ENCODE peak calls at places on chromosomes 13 and 19, in seven cellular contexts. W, Z, Y, J, C, H and E are unnamed samples.

GRCh38 chr13:67223024-67223423 is 7.1 kb downstream of the PCDH9 start:
- DNase-seq in Z (no peak), W (no peak), C (no peak), H (no peak), Y (no peak), J (no peak), E (peak)

GRCh38 chr19:3129112-3129511 is 6.7 kb upstream of the GNA15 start:
- DNase-seq in C (no peak), H (no peak), J (no peak), W (no peak), Y (no peak), Z (peak), E (peak)

GRCh38 chr13:102267191-102267590 is 134.7 kb downstream of the FGF14 start:
- DNase-seq in Z (no peak), H (no peak), Y (no peak), W (no peak), J (no peak), C (no peak), E (peak)

GRCh38 chr19:50897612-50898011 is 13.6 kb downstream of the KLK4 start:
- DNase-seq in J (no peak), Z (no peak), H (no peak), C (no peak), W (no peak), Y (no peak), E (no peak)

GRCh38 chr19:8811315-8812172 is 20.6 kb downstream of the ZNF558 start:
- DNase-seq in Y (no peak), Z (no peak), C (no peak), H (no peak), J (no peak), W (no peak), E (peak)

GRCh38 chr19:54035215-54036178 is 28.2 kb downstream of the VSTM1 start:
- DNase-seq in J (no peak), C (no peak), H (no peak), Y (no peak), W (no peak), Z (no peak), E (peak)

GRCh38 chr13:114025432-114026127 is 51.7 kb upstream of the C13orf46 start:
- DNase-seq in Z (no peak), H (peak), Y (no peak), J (no peak), C (no peak), W (peak), E (peak)

GRCh38 chr13:52846567-52847321 is 1.7 kb downstream of the PCDH8 start:
- DNase-seq in H (peak), Z (no peak), W (no peak), C (peak), Y (peak), J (no peak), E (peak)

GRCh38 chr13:30111810-30112209 is 195.5 kb downstream of the KATNAL1 start:
- DNase-seq in W (no peak), H (no peak), Y (no peak), Z (no peak), J (no peak), C (no peak), E (no peak)

GRCh38 chr13:21884299-21884878 is 213.5 kb downstream of the FGF9 start:
- DNase-seq in H (no peak), Z (no peak), W (no peak), Y (no peak), C (no peak), J (no peak), E (no peak)

GRCh38 chr19:6720369-6721112 is at the start of gene C3:
- DNase-seq in H (no peak), W (peak), C (peak), Z (no peak), Y (peak), J (peak), E (peak)

GRCh38 chr13:29935309-29935981 is 85.0 kb upstream of the UBL3 start:
- DNase-seq in C (no peak), J (no peak), Y (no peak), H (no peak), Z (peak), W (no peak), E (no peak)

GRCh38 chr13:98443329-98443728 is 133.6 kb downstream of the STK24 start:
- DNase-seq in C (no peak), H (no peak), Z (no peak), J (no peak), Y (peak), W (no peak), E (peak)

GRCh38 chr13:106513025-106513424 is 22.4 kb downstream of the EFNB2 start:
- DNase-seq in J (no peak), C (no peak), H (no peak), Y (no peak), Z (no peak), W (no peak), E (peak)

GRCh38 chr19:39363909-39364457 is 21.8 kb downstream of the SAMD4B start:
- DNase-seq in W (peak), J (no peak), Y (peak), C (peak), H (no peak), Z (no peak), E (peak)

GRCh38 chr19:41225238-41226052 is 6.4 kb downstream of the AXL start:
- DNase-seq in W (peak), Z (no peak), C (peak), Y (no peak), H (peak), J (peak), E (peak)

GRCh38 chr13:77480071-77480470 is 55.4 kb upstream of the SCEL start:
- DNase-seq in W (no peak), C (no peak), Z (no peak), Y (no peak), H (no peak), J (no peak), E (no peak)

GRCh38 chr19:55173186-55173716 is 6.8 kb upstream of the DNAAF3 start:
- DNase-seq in Y (no peak), Z (no peak), C (no peak), J (no peak), H (no peak), W (no peak), E (no peak)

GRCh38 chr19:14369399-14370168 is 11.7 kb upstream of the ADGRE5 start:
- DNase-seq in Y (peak), W (no peak), Z (peak), C (no peak), H (peak), J (peak), E (peak)

GRCh38 chr13:74129500-74130144 is 4.6 kb downstream of the KLF12 start:
- DNase-seq in J (no peak), H (no peak), Z (peak), C (peak), W (no peak), Y (no peak), E (no peak)

GRCh38 chr19:883661-884211 is 9.3 kb downstream of the MED16 start:
- DNase-seq in C (no peak), W (no peak), H (no peak), Z (no peak), Y (peak), J (no peak), E (no peak)

GRCh38 chr19:37948362-37948761 is 41.4 kb downstream of the SIPA1L3 start:
- DNase-seq in H (no peak), Y (no peak), W (no peak), Z (no peak), J (no peak), C (no peak), E (no peak)

GRCh38 chr13:113114511-113115362 is 7.9 kb upstream of the F10 start:
- DNase-seq in C (no peak), Y (peak), W (peak), H (no peak), Z (no peak), J (no peak), E (no peak)

GRCh38 chr19:21321134-21321533 is 8.1 kb downstream of the ZNF708 start:
- DNase-seq in Y (no peak), W (no peak), J (no peak), C (no peak), Z (no peak), H (no peak), E (no peak)

GRCh38 chr19:55012294-55012693 is 25.8 kb downstream of the GP6 start:
- DNase-seq in Z (no peak), C (no peak), J (no peak), W (no peak), H (no peak), Y (no peak), E (no peak)

GRCh38 chr13:25190256-25190655 is 18.2 kb upstream of the AMER2 start:
- DNase-seq in H (no peak), Z (no peak), C (no peak), W (no peak), Y (no peak), J (no peak), E (no peak)

GRCh38 chr19:23406716-23407115 is 11.4 kb upstream of the ZNF91 start:
- DNase-seq in Z (no peak), H (no peak), Y (no peak), W (no peak), J (no peak), C (no peak), E (no peak)

GRCh38 chr19:6484251-6484650 is 2.7 kb upstream of the DENND1C start:
- DNase-seq in H (no peak), Z (no peak), Y (no peak), W (no peak), C (no peak), J (no peak), E (no peak)

GRCh38 chr13:41145136-41145908 is 12.7 kb upstream of the KBTBD6 start:
- DNase-seq in C (no peak), Y (no peak), H (no peak), W (no peak), Z (no peak), J (no peak), E (peak)

DNA sequence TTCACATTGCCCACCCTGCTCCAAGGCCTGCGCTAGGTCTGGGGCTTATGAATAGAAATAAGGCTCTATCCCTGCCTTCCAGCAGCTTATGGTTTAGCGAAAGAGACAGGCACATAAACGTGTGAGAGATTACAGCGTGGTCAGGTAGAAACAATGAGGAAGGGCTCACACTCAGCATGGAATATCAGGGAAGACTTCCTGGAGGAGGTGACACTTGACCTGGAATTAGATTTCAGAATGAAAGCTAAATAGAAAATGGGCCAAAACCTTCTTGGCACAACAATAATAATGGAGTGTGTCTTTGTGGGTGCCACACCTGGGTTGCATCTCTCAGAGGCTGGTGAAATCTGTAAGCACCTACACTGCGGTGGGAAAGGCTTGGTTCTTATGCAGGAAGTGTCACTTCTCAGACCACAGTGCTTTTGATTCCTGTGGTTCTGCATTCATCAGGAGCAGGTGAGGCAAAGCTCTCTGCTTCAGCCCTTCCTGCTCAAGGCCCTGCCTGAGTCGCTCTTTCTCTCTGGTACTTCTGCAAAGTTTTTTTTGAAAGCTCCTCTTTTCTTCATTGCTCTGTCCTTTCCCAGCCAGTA is 430.3 kb downstream of the ZNF536 start:
- DNase-seq in W (no peak), Y (no peak), J (no peak), Z (no peak), H (no peak), C (no peak), E (no peak)
- H3K27ac ChIP-seq in W (no peak), Y (no peak), J (no peak), Z (no peak), H (no peak), C (no peak), E (no peak)

GRCh38 chr19:29139227-29139626 is 73.7 kb downstream of the UQCRFS1 start:
- DNase-seq in Z (no peak), J (no peak), Y (no peak), H (no peak), C (no peak), W (no peak), E (no peak)
- H3K27ac ChIP-seq in Z (no peak), J (no peak), Y (no peak), H (no peak), C (no peak), W (no peak), E (no peak)

GRCh38 chr19:19418548-19419260 is 13.2 kb downstream of the GATAD2A start:
- DNase-seq in C (no peak), J (no peak), W (no peak), Y (peak), Z (no peak), H (no peak), E (no peak)

GRCh38 chr19:19421326-19421725 is 15.9 kb downstream of the GATAD2A start:
- DNase-seq in W (no peak), Y (peak), H (no peak), J (no peak), C (no peak), Z (no peak), E (no peak)

GRCh38 chr19:19423322-19423721 is 17.8 kb downstream of the GATAD2A start:
- DNase-seq in C (no peak), Z (no peak), H (no peak), J (no peak), W (no peak), Y (peak), E (no peak)

GRCh38 chr19:19422156-19422555 is 16.7 kb downstream of the GATAD2A start:
- DNase-seq in J (no peak), Z (no peak), H (no peak), W (no peak), Y (peak), C (no peak), E (no peak)

DNA sequence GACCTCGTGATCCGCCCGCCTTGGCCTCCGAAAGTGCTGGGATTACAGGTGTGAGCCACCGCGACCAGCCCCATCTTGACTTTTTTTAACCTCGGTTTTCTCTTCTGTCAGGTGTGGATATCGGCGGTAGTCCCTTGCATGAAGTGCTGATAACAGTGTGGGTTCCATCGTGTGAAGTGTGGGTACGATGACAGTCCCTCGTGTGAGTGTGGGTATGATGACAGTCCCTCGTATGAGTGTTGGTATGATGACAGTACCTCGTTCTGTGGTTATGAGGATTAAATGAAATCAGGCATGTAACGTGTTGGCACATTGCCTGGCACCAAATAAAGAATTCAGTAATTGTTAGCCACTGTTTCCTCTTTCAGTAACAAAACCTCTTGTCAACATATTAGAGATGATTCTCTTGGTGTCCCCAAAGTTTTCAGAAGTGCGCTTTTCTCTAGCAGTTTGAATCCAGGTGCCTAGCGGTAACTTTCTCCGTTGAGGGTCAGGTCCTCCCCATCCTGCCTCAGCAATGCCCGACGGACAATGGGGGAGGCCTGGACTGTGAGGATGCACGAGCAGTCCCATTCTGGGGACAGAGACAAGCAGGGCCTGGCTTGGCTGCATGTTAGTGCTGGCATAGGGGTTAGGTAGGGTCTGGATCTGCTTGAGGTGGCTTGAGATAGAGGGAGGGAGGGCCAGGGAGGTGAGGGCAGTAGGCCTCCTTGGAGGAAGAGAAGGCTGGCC is 15.3 kb downstream of the GATAD2A start:
- DNase-seq in W (no peak), Z (peak), J (no peak), C (no peak), H (no peak), Y (peak), E (no peak)
- H3K27ac ChIP-seq in W (no peak), Z (peak), J (no peak), C (no peak), H (no peak), Y (no peak), E (no peak)

DNA sequence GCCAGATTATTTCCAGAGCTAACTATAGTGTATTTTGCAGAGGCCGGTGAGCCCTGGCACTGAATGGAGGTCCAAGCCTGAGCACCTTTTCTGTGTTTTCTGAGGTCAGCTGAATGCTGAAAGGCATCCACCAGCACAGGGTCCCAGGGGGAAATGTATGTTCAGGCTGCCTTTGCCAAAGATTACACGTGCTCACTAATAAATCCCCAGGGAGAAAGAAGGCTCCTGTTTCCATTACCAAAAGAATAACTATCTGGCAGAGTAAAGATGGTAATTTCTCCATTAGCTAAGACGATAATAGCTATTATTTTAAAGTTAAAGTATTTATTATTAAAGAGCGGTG is 77.7 kb downstream of the TSHZ3 start:
- DNase-seq in Y (no peak), H (no peak), J (no peak), Z (no peak), C (no peak), W (peak), E (no peak)
- H3K27ac ChIP-seq in Y (no peak), H (no peak), J (no peak), Z (no peak), C (no peak), W (no peak), E (no peak)